ENCODE peak calls at places on chromosome 4, in seven cellular contexts. U, P, W, X, Y, F and H are unnamed samples.

GRCh38 chr4:133143775-133144430 is 5.2 kb upstream of the PCDH10 start:
- DNase-seq in X (no peak), P (no peak), U (no peak), F (no peak), W (no peak), Y (no peak), H (no peak)

GRCh38 chr4:75858721-75859120 is 43.5 kb downstream of the PPEF2 start:
- DNase-seq in W (no peak), F (no peak), X (no peak), P (no peak), Y (no peak), U (no peak), H (no peak)

GRCh38 chr4:168269879-168270278 is 48.7 kb downstream of the DDX60 start:
- DNase-seq in U (no peak), P (no peak), W (no peak), X (no peak), F (no peak), Y (no peak), H (no peak)

GRCh38 chr4:180449395-180449956 is 1793.7 kb upstream of the TENM3 start:
- DNase-seq in Y (no peak), X (no peak), U (no peak), F (peak), P (peak), W (peak), H (no peak)

GRCh38 chr4:100679926-100680325 is 162.1 kb upstream of the EMCN start:
- DNase-seq in U (no peak), X (no peak), F (no peak), Y (no peak), P (no peak), W (no peak), H (no peak)

GRCh38 chr4:1172228-1172851 is at the start of gene SPON2:
- DNase-seq in P (no peak), U (peak), Y (no peak), X (peak), F (no peak), W (no peak), H (no peak)

GRCh38 chr4:74133786-74134499 is 24.0 kb upstream of the MTHFD2L start:
- DNase-seq in X (peak), U (peak), W (no peak), F (peak), Y (peak), P (peak), H (no peak)

GRCh38 chr4:157225096-157225495 is 4.6 kb downstream of the GRIA2 start:
- DNase-seq in U (no peak), F (no peak), X (no peak), P (no peak), Y (no peak), W (no peak), H (no peak)

GRCh38 chr4:304987-305680 is at the start of gene ZNF732:
- DNase-seq in F (no peak), P (no peak), U (peak), W (no peak), Y (no peak), X (no peak), H (no peak)

GRCh38 chr4:80751200-80751599 is 279.3 kb upstream of the BMP3 start:
- DNase-seq in X (no peak), P (no peak), W (no peak), F (peak), U (no peak), Y (no peak), H (no peak)

GRCh38 chr4:122921971-122922876 is at the start of gene NUDT6:
- DNase-seq in X (peak), F (no peak), W (peak), Y (peak), P (no peak), U (peak), H (peak)

DNA sequence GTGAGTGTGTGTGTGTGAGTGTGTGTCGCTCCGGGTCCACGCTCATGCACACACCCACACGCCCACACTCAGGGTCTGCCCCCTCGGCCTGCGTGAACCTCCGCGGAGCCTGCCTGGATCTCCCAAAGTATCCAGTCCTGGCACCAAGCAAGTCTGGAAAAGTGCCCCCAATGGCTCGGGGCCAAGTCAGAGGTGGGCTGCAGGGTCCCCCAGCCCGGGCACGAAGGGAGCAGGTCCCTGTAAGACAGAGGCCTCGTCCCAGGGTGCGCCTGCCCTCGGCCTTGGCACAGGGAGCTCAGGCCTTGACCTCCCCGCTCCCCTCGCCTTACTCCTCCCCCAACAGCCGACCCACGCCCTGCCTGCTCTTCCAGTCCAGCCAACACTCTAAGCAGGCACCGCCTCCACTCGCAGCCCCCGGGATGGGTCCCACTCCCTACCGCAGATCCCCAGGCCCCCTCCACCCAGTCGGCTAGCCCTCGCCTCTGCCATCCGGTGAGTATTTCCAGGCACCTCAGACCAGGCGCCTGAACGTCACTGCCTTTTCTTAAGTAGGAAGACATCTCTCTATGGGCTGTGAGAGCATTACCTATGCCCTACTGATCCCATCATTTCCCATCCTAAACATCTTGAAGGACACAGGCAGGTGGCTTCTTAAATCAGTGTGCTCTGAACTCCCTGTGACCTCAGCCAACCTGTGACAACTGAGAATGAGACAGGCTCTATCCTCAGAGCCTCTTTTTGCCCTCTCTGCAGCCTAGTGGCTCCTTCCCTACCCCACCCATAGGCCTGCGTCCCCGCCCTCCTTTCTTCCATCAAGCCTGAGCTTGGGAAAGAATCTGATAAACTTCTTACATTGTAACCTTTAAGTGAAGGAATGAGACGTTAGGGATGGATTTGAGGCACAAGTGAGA is 704 bp downstream of the FAM114A1 start:
- DNase-seq in F (no peak), Y (peak), W (no peak), P (no peak), U (no peak), X (peak), H (no peak)
- TF ChIP-seq POLR2A in F (no peak), Y (no peak), W (no peak), P (no peak), U (no peak), X (no peak), H (no peak)

GRCh38 chr4:30952526-30953219 is 232.5 kb downstream of the PCDH7 start:
- DNase-seq in X (no peak), F (no peak), U (no peak), Y (no peak), W (no peak), P (peak), H (no peak)

GRCh38 chr4:30953799-30954198 is 233.6 kb downstream of the PCDH7 start:
- DNase-seq in Y (no peak), P (no peak), X (no peak), W (no peak), U (no peak), F (no peak), H (no peak)

GRCh38 chr4:30948653-30949052 is 228.5 kb downstream of the PCDH7 start:
- DNase-seq in X (no peak), W (no peak), P (peak), Y (no peak), U (no peak), F (no peak), H (no peak)

GRCh38 chr4:30946288-30946687 is 226.1 kb downstream of the PCDH7 start:
- DNase-seq in Y (no peak), P (no peak), U (no peak), W (no peak), X (no peak), F (no peak), H (no peak)

DNA sequence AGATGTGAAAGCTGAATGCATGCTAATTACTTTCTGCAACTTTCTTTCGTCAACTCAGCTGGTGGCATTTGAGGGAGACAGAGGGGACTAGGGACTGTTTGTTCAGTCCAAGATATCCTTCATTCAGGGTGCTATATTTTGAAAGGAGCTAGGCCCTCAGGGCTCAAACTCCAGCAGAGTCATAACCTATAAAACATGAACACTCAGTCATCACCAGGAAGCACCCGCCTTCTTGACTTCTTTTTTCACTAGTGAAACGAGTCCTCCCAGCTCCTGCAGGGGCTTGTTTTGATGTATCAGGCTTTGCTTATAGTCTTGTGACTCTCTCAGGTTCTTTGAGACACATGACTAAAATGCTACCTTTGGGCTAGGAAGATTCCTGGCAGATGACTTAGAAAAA is 230.6 kb downstream of the PCDH7 start:
- DNase-seq in W (no peak), X (no peak), P (peak), Y (no peak), U (no peak), F (no peak), H (no peak)
- TF ChIP-seq POLR2AphosphoS5 in W (no peak), X (no peak), P (peak), Y (no peak), U (no peak), F (no peak), H (no peak)

GRCh38 chr4:39032218-39033085 is at the start of gene TMEM156:
- DNase-seq in F (no peak), W (no peak), Y (no peak), X (no peak), P (no peak), U (no peak), H (no peak)
- TF ChIP-seq POLR2A in F (no peak), W (peak), Y (no peak), X (no peak), P (no peak), U (no peak), H (peak)

GRCh38 chr4:10075953-10076391 is 40.6 kb downstream of the WDR1 start:
- DNase-seq in Y (peak), P (no peak), X (peak), W (no peak), F (no peak), U (peak), H (peak)

GRCh38 chr4:10074076-10074766 is 42.4 kb downstream of the WDR1 start:
- DNase-seq in P (no peak), U (no peak), F (no peak), W (no peak), Y (no peak), X (peak), H (no peak)

GRCh38 chr4:10072420-10073017 is 44.1 kb downstream of the WDR1 start:
- DNase-seq in X (peak), W (no peak), F (no peak), Y (no peak), P (no peak), U (peak), H (no peak)

GRCh38 chr4:10075158-10075863 is 41.3 kb downstream of the WDR1 start:
- DNase-seq in F (no peak), Y (peak), X (peak), P (no peak), U (peak), W (no peak), H (no peak)

GRCh38 chr4:10074767-10075105 is 41.9 kb downstream of the WDR1 start:
- DNase-seq in P (no peak), U (peak), Y (peak), W (peak), F (no peak), X (peak), H (no peak)
- TF ChIP-seq POLR2AphosphoS5 in P (peak), U (no peak), Y (no peak), W (peak), F (no peak), X (peak), H (peak)

DNA sequence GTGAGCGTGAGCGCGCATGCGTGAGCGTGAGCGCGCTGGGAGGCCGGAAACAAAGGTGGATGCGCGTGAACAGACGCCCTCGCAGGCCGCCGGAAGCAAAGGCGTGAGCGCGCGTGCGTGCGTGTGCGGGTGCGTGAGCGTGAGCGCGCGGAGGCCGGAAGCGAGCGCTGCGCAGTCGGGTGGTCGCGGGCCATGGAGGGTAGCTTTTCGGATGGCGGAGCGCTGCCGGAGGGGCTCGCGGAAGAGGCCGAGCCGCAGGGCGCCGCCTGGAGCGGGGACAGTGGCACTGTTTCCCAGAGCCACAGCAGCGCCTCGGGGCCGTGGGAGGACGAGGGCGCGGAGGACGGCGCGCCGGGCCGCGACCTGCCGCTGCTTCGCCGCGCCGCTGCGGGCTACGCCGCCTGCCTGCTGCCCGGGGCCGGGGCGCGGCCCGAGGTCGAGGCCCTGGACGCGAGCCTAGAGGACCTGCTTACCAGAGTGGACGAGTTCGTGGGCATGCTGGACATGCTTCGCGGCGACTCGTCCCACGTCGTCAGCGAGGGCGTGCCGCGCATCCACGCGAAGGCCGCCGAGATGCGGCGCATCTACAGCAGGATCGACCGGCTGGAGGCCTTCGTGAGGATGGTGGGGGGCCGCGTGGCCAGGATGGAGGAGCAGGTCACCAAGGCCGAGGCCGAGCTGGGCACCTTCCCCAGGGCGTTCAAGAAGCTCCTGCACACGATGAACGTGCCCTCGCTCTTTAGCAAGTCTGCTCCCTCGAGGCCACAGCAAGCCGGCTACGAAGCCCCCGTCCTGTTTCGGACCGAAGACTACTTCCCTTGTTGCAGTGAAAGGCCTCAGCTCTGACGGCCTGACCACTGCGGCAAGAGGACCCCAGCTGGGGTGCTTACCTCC is at the start of gene BLOC1S4:
- DNase-seq in W (peak), U (peak), P (peak), X (peak), F (peak), Y (peak), H (peak)
- TF ChIP-seq POLR2A in W (peak), U (peak), P (peak), X (peak), F (no peak), Y (no peak), H (peak)

GRCh38 chr4:2256781-2257191 is 5.1 kb downstream of the MXD4 start:
- DNase-seq in P (no peak), F (no peak), X (peak), Y (peak), W (peak), U (peak), H (peak)
- TF ChIP-seq POLR2AphosphoS5 in P (no peak), F (no peak), X (peak), Y (peak), W (no peak), U (no peak), H (no peak)

GRCh38 chr4:176195184-176195978 is at the start of gene SPATA4:
- DNase-seq in F (peak), U (peak), W (peak), Y (peak), P (peak), X (peak), H (peak)
- TF ChIP-seq POLR2A in F (peak), U (no peak), W (no peak), Y (no peak), P (peak), X (peak), H (no peak)